ENCODE peak calls at places on chromosome 3, in six cellular contexts. F, V, E, S, A and Y are unnamed samples.

GRCh38 chr3:56200251-56200650 is 268.0 kb downstream of the ERC2 start:
- DNase-seq in F (no peak), V (no peak), E (no peak), S (no peak), A (no peak), Y (no peak)

GRCh38 chr3:34382859-34383258 is 584.4 kb downstream of the PDCD6IP start:
- DNase-seq in F (no peak), V (no peak), E (no peak), S (no peak), A (no peak), Y (no peak)

GRCh38 chr3:13884851-13885703 is 5.2 kb upstream of the WNT7A start:
- DNase-seq in F (peak; percentile 70), V (no peak), E (no peak), S (no peak), A (peak; percentile 81), Y (no peak)

GRCh38 chr3:182248349-182248880 is 536.7 kb downstream of the SOX2 start:
- DNase-seq in F (no peak), V (no peak), E (no peak), S (no peak), A (no peak), Y (no peak)

GRCh38 chr3:58535531-58536500 is 1.2 kb downstream of the ACOX2 start:
- DNase-seq in F (no peak), V (no peak), E (peak; percentile 34), S (no peak), A (no peak), Y (no peak)

GRCh38 chr3:15703346-15703745 is 94.4 kb downstream of the ANKRD28 start:
- DNase-seq in F (no peak), V (no peak), E (no peak), S (no peak), A (no peak), Y (no peak)

GRCh38 chr3:112973325-112974177 is 1.4 kb downstream of the CD200R1 start:
- DNase-seq in F (no peak), V (no peak), E (no peak), S (no peak), A (no peak), Y (no peak)

GRCh38 chr3:112775011-112775742 is 71.5 kb downstream of the CD200R1L start:
- DNase-seq in F (no peak), V (peak; percentile 41), E (peak; percentile 89), S (peak; percentile 83), A (no peak), Y (peak; percentile 88)

GRCh38 chr3:54085936-54086335 is 36.4 kb upstream of the CACNA2D3 start:
- DNase-seq in F (no peak), V (no peak), E (no peak), S (no peak), A (no peak), Y (no peak)

GRCh38 chr3:54086639-54087405 is 35.5 kb upstream of the CACNA2D3 start:
- DNase-seq in F (no peak), V (no peak), E (no peak), S (no peak), A (no peak), Y (no peak)

GRCh38 chr3:54083901-54084300 is 38.5 kb upstream of the CACNA2D3 start:
- DNase-seq in F (no peak), V (no peak), E (no peak), S (no peak), A (no peak), Y (no peak)

DNA sequence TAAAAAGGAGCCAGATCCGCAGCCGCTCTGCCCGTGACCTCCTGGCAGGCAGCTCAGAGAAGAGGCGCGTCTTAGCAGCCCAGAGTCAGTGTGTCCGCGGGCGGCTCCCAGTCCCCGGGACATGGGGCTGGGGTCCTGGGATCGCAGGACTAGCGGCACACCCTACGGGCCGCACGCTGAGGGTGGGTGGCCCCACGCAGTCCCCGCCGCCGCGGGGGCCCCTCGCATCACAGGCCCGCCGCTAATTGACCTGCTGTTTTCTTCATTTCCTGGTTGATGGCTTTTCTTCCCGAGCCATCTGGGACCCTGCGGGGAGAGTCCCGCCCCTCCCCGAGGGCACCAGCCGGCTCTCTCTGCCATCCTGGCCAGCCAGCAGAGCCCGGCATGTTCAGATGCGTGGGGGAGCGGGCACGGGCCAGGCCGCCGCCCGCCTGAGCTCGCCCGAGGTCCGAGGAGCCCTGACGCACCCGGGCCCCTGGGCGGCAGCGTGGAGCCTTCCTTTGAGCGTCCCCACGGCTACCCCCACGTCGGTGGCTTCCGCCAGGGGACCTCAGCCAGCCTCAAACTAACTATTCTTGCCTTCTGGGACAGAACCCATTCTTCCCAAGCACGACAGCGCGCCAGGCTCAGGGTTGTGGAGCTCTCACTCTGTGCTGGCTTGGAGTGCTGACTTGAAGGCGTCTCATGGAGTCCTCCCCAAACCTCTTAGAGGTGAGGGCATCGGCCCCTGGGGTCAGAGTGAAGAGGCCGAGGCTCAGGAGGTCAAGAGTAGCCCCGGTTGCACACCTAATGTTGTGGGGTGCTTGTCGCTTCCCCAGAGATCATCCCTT is 34.6 kb upstream of the CACNA2D3 start:
- DNase-seq in F (peak; percentile 27), V (no peak), E (peak; percentile 31), S (no peak), A (peak; percentile 55), Y (no peak)
- H3K4me3 ChIP-seq in F (peak overlapping the region; percentile 41), V (peak overlapping the region; percentile 31), E (no peak overlapping the region), S (no peak overlapping the region), A (peak overlapping the region; percentile 61), Y (no peak overlapping the region)

GRCh38 chr3:130514671-130515070 is 2.3 kb upstream of the COL6A6 start:
- DNase-seq in F (no peak), V (no peak), E (peak; percentile 37), S (peak; percentile 1), A (no peak), Y (no peak)

GRCh38 chr3:130515755-130516154 is 1.2 kb upstream of the COL6A6 start:
- DNase-seq in F (no peak), V (no peak), E (no peak), S (no peak), A (no peak), Y (no peak)

GRCh38 chr3:130517541-130517940 is 564 bp downstream of the COL6A6 start:
- DNase-seq in F (no peak), V (no peak), E (peak; percentile 3), S (no peak), A (no peak), Y (no peak)

GRCh38 chr3:130522399-130522798 is 5.4 kb downstream of the COL6A6 start:
- DNase-seq in F (no peak), V (no peak), E (no peak), S (no peak), A (no peak), Y (no peak)

DNA sequence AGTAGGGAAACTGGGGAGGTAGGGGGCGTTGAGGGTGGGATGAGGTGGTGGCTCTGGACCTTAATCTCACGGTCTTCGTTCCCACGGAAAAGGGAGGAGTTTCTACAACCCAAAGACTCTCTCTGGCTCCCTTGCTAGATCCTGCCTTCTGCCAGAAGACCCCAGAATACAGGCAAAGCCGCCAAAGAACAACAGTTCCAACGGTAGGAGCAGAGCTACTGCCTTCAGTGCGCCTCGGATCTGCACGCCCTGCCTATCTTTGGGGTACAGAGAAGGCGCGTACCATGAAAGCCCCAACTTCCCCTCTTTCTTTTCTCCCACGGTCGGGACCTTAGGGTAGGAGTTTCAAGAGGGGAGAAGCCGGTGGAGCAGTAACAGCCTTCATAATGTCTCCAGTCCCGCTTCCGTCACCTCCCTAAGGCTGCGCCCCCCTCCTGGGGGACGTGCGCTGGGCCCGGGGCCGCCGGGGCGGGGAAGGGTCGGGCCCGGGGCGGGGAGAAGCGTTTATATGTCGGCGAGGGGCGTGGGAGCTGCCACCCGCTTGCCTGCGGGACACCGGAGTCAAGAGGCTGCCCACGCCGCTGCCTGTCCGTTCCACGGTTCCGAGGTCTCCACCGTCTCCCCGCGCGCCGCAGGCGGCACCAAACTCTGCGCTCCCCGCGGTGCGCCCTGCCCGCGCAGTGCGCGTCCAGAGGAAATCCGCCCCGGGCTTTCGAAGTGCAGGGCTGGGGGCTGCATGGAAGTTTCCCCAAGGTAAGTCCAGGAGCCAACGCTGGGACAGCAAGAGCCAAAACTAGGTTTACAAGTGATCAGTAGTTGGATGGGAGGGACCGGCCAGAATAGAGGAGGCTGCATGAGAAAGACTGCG is at the start of gene COL6A6:
- DNase-seq in F (peak; percentile 52), V (no peak), E (peak; percentile 8), S (peak; percentile 4), A (peak; percentile 70), Y (no peak)
- H3K4me3 ChIP-seq in F (peak within 1 kb of the TSS; percentile 57), V (peak within 1 kb of the TSS; percentile 30), E (no peak within 1 kb of the TSS), S (peak within 1 kb of the TSS; percentile 8), A (peak within 1 kb of the TSS; percentile 86), Y (peak within 1 kb of the TSS; percentile 24)

GRCh38 chr3:142209655-142210054 is 15.7 kb downstream of the GK5 start:
- DNase-seq in F (no peak), V (peak; percentile 35), E (peak; percentile 97), S (peak; percentile 88), A (no peak), Y (peak; percentile 72)

GRCh38 chr3:142213298-142213697 is 12.1 kb downstream of the GK5 start:
- DNase-seq in F (no peak), V (no peak), E (peak; percentile 93), S (peak; percentile 68), A (no peak), Y (peak; percentile 59)

GRCh38 chr3:142211034-142211433 is 14.4 kb downstream of the GK5 start:
- DNase-seq in F (peak; percentile 63), V (no peak), E (peak; percentile 50), S (peak; percentile 7), A (peak; percentile 77), Y (no peak)

GRCh38 chr3:142210608-142211007 is 14.8 kb downstream of the GK5 start:
- DNase-seq in F (no peak), V (no peak), E (peak; percentile 68), S (peak; percentile 42), A (peak; percentile 26), Y (no peak)

GRCh38 chr3:142210144-142210543 is 15.2 kb downstream of the GK5 start:
- DNase-seq in F (peak; percentile 52), V (no peak), E (peak; percentile 72), S (no peak), A (no peak), Y (no peak)
- H3K4me3 ChIP-seq in F (no peak overlapping the region), V (no peak overlapping the region), E (no peak overlapping the region), S (no peak overlapping the region), A (no peak overlapping the region), Y (no peak overlapping the region)

GRCh38 chr3:37668431-37668830 is 193.2 kb upstream of the CTDSPL start:
- DNase-seq in F (no peak), V (peak; percentile 51), E (peak; percentile 26), S (peak; percentile 18), A (no peak), Y (no peak)

GRCh38 chr3:37671000-37671483 is 190.6 kb upstream of the CTDSPL start:
- DNase-seq in F (peak; percentile 14), V (no peak), E (no peak), S (no peak), A (no peak), Y (no peak)

GRCh38 chr3:37667359-37667758 is 194.3 kb upstream of the CTDSPL start:
- DNase-seq in F (no peak), V (peak; percentile 79), E (no peak), S (no peak), A (no peak), Y (no peak)

GRCh38 chr3:37666618-37667017 is 195.1 kb upstream of the CTDSPL start:
- DNase-seq in F (no peak), V (no peak), E (no peak), S (no peak), A (no peak), Y (no peak)

DNA sequence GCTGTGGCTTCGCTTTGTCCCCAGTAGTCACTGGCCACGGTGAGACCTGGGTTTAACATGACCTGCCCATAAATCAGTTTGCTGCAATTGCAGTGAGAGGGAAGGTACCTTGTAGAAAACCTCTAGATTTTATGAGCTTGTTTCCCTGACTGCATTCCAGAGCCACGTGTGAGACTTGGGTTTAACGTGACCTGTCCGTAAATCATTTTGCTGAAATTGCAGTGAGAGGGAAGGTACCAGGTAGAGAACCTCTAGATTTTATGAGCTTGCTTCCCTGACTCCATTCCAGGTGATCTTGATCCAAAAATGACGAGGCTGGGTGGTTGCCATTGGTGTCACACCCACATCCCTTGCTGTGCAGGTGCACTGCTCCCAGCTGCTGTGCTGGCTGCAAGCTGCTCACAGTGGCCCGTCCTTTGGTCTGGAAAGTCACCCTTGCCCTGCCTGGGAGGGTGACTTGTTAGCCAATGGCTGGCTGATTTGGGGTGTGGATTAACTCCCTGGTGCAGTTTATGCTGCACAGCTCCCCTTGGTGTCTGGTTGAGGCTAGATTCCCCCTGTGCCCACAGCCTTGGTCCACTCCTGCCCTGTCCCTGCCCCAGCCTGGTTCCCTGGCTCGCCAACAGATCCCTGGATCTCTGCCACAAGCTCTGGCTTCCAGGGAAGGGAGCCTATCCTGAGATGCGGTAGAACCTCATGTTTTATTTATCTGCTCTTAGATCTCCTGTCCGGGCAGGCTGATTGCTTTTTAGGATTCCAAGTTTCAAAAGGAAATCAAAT is 192.7 kb upstream of the CTDSPL start:
- DNase-seq in F (no peak), V (peak; percentile 70), E (no peak), S (no peak), A (no peak), Y (no peak)
- H3K4me3 ChIP-seq in F (no peak overlapping the region), V (no peak overlapping the region), E (no peak overlapping the region), S (no peak overlapping the region), A (no peak overlapping the region), Y (no peak overlapping the region)